ENCODE peak calls at places on chromosome 7, in five cellular contexts. One of them, this sample, is unnamed.

GRCh38 chr7:115844857-115845256 is 185.7 kb downstream of the TFEC start:
- DNase-seq in adrenal gland: no peak
- DNase-seq in T-helper 1 cell: no peak
- DNase-seq in iris pigment epithelial cell: peak
- DNase-seq in amniotic stem cell: no peak
- DNase-seq in this sample: peak

GRCh38 chr7:130734525-130735272 is 692 bp upstream of the KLF14 start:
- DNase-seq in amniotic stem cell: no peak
- DNase-seq in adrenal gland: peak
- DNase-seq in iris pigment epithelial cell: peak
- DNase-seq in T-helper 1 cell: no peak
- DNase-seq in this sample: no peak

GRCh38 chr7:26958834-26959233 is 94.4 kb upstream of the SKAP2 start:
- DNase-seq in adrenal gland: no peak
- DNase-seq in amniotic stem cell: no peak
- DNase-seq in iris pigment epithelial cell: peak
- DNase-seq in T-helper 1 cell: no peak
- DNase-seq in this sample: peak

GRCh38 chr7:74365320-74366022 is 76.3 kb downstream of the CLIP2 start:
- DNase-seq in amniotic stem cell: no peak
- DNase-seq in adrenal gland: peak
- DNase-seq in iris pigment epithelial cell: peak
- DNase-seq in T-helper 1 cell: no peak
- DNase-seq in this sample: peak

GRCh38 chr7:99693427-99694200 is 13.8 kb upstream of the CYP3A5 start:
- DNase-seq in amniotic stem cell: no peak
- DNase-seq in iris pigment epithelial cell: no peak
- DNase-seq in T-helper 1 cell: no peak
- DNase-seq in adrenal gland: no peak
- DNase-seq in this sample: peak

GRCh38 chr7:40799493-40800406 is 664.9 kb downstream of the SUGCT start:
- DNase-seq in T-helper 1 cell: no peak
- DNase-seq in adrenal gland: no peak
- DNase-seq in iris pigment epithelial cell: no peak
- DNase-seq in amniotic stem cell: no peak
- DNase-seq in this sample: no peak

GRCh38 chr7:95609277-95609971 is 13.1 kb upstream of the PDK4 start:
- DNase-seq in adrenal gland: peak
- DNase-seq in T-helper 1 cell: no peak
- DNase-seq in iris pigment epithelial cell: peak
- DNase-seq in amniotic stem cell: no peak
- DNase-seq in this sample: peak

GRCh38 chr7:25889765-25890164 is 262.2 kb upstream of the NFE2L3 start:
- DNase-seq in iris pigment epithelial cell: no peak
- DNase-seq in adrenal gland: no peak
- DNase-seq in amniotic stem cell: no peak
- DNase-seq in T-helper 1 cell: no peak
- DNase-seq in this sample: no peak

GRCh38 chr7:98250789-98251188 is 1.2 kb downstream of the TECPR1 start:
- DNase-seq in iris pigment epithelial cell: no peak
- DNase-seq in adrenal gland: no peak
- DNase-seq in T-helper 1 cell: no peak
- DNase-seq in amniotic stem cell: no peak
- DNase-seq in this sample: no peak

GRCh38 chr7:68306692-68307107 is 1291.6 kb upstream of the AUTS2 start:
- DNase-seq in amniotic stem cell: no peak
- DNase-seq in T-helper 1 cell: no peak
- DNase-seq in iris pigment epithelial cell: no peak
- DNase-seq in adrenal gland: no peak
- DNase-seq in this sample: no peak

GRCh38 chr7:128902761-128903585 is 7.5 kb downstream of the KCP start:
- DNase-seq in T-helper 1 cell: no peak
- DNase-seq in amniotic stem cell: no peak
- DNase-seq in iris pigment epithelial cell: peak
- DNase-seq in adrenal gland: no peak
- DNase-seq in this sample: no peak

GRCh38 chr7:156751319-156751718 is 110.7 kb downstream of the RNF32 start:
- DNase-seq in T-helper 1 cell: no peak
- DNase-seq in iris pigment epithelial cell: peak
- DNase-seq in amniotic stem cell: no peak
- DNase-seq in adrenal gland: peak
- DNase-seq in this sample: peak

GRCh38 chr7:44639701-44640321 is 33.4 kb downstream of the OGDH start:
- DNase-seq in iris pigment epithelial cell: peak
- DNase-seq in adrenal gland: peak
- DNase-seq in T-helper 1 cell: no peak
- DNase-seq in amniotic stem cell: peak
- DNase-seq in this sample: peak

GRCh38 chr7:127933116-127933515 is 98.1 kb downstream of the LRRC4 start:
- DNase-seq in adrenal gland: no peak
- DNase-seq in iris pigment epithelial cell: no peak
- DNase-seq in T-helper 1 cell: no peak
- DNase-seq in amniotic stem cell: no peak
- DNase-seq in this sample: peak

GRCh38 chr7:136134503-136134902 is 157.3 kb upstream of the MTPN start:
- DNase-seq in T-helper 1 cell: no peak
- DNase-seq in amniotic stem cell: peak
- DNase-seq in adrenal gland: no peak
- DNase-seq in iris pigment epithelial cell: peak
- DNase-seq in this sample: peak

GRCh38 chr7:19815546-19815945 is 42.1 kb upstream of the TMEM196 start:
- DNase-seq in amniotic stem cell: no peak
- DNase-seq in T-helper 1 cell: no peak
- DNase-seq in iris pigment epithelial cell: no peak
- DNase-seq in adrenal gland: no peak
- DNase-seq in this sample: no peak

GRCh38 chr7:2528481-2529095 is 9.0 kb downstream of the LFNG start:
- DNase-seq in T-helper 1 cell: no peak
- DNase-seq in adrenal gland: no peak
- DNase-seq in iris pigment epithelial cell: no peak
- DNase-seq in amniotic stem cell: no peak
- DNase-seq in this sample: no peak

GRCh38 chr7:157474685-157475084 is 137.9 kb downstream of the DNAJB6 start:
- DNase-seq in adrenal gland: no peak
- DNase-seq in iris pigment epithelial cell: peak
- DNase-seq in amniotic stem cell: no peak
- DNase-seq in T-helper 1 cell: no peak
- DNase-seq in this sample: no peak

GRCh38 chr7:133313575-133313974 is 60.7 kb downstream of the EXOC4 start:
- DNase-seq in T-helper 1 cell: no peak
- DNase-seq in adrenal gland: no peak
- DNase-seq in amniotic stem cell: no peak
- DNase-seq in iris pigment epithelial cell: no peak
- DNase-seq in this sample: no peak

GRCh38 chr7:32039000-32039756 is 31.0 kb downstream of the PDE1C start:
- DNase-seq in T-helper 1 cell: no peak
- DNase-seq in amniotic stem cell: no peak
- DNase-seq in adrenal gland: no peak
- DNase-seq in iris pigment epithelial cell: no peak
- DNase-seq in this sample: no peak

GRCh38 chr7:54985405-54986360 is 33.1 kb upstream of the EGFR start:
- DNase-seq in T-helper 1 cell: no peak
- DNase-seq in adrenal gland: no peak
- DNase-seq in iris pigment epithelial cell: peak
- DNase-seq in amniotic stem cell: peak
- DNase-seq in this sample: peak

GRCh38 chr7:18727094-18727870 is 231.7 kb downstream of the HDAC9 start:
- DNase-seq in amniotic stem cell: no peak
- DNase-seq in adrenal gland: no peak
- DNase-seq in iris pigment epithelial cell: peak
- DNase-seq in T-helper 1 cell: no peak
- DNase-seq in this sample: peak

GRCh38 chr7:128274890-128275603 is 34.0 kb downstream of the LEP start:
- DNase-seq in iris pigment epithelial cell: no peak
- DNase-seq in amniotic stem cell: no peak
- DNase-seq in adrenal gland: no peak
- DNase-seq in T-helper 1 cell: no peak
- DNase-seq in this sample: no peak

GRCh38 chr7:105978035-105978434 is 15.0 kb downstream of the CDHR3 start:
- DNase-seq in adrenal gland: no peak
- DNase-seq in T-helper 1 cell: no peak
- DNase-seq in iris pigment epithelial cell: no peak
- DNase-seq in amniotic stem cell: no peak
- DNase-seq in this sample: no peak

GRCh38 chr7:124712017-124712416 is 53.6 kb downstream of the GPR37 start:
- DNase-seq in amniotic stem cell: no peak
- DNase-seq in T-helper 1 cell: no peak
- DNase-seq in iris pigment epithelial cell: peak
- DNase-seq in adrenal gland: no peak
- DNase-seq in this sample: no peak

This sample was measured in amniotic epithelial cell.